ENCODE peak calls at places on chromosomes 7 and 10, in six cellular contexts. B is prostate gland, Z is adrenal gland, F is IMR-90, O is stomach, I is Peyer's patch. L is an unnamed sample.

GRCh38 chr10:3773465-3774017 is 11.5 kb downstream of the KLF6 start:
- DNase-seq in Z (no peak), B (no peak), F (peak), I (no peak), O (no peak), L (no peak)

GRCh38 chr10:9670911-9671310 is 1346.8 kb upstream of the CELF2 start:
- DNase-seq in I (no peak), Z (no peak), B (no peak), F (no peak), O (no peak), L (no peak)

GRCh38 chr7:93569189-93569588 is 5.3 kb downstream of the CALCR start:
- DNase-seq in I (no peak), Z (no peak), F (no peak), O (no peak), B (no peak), L (no peak)

GRCh38 chr10:124521429-124521871 is 59.8 kb downstream of the LHPP start:
- DNase-seq in I (no peak), O (no peak), F (no peak), B (no peak), Z (peak), L (no peak)

GRCh38 chr7:116652793-116653192 is 19.2 kb upstream of the MET start:
- DNase-seq in F (peak), O (no peak), B (no peak), I (no peak), Z (no peak), L (no peak)

GRCh38 chr7:132435016-132435990 is 141.0 kb downstream of the PLXNA4 start:
- DNase-seq in I (no peak), Z (no peak), B (no peak), F (no peak), O (no peak), L (no peak)

GRCh38 chr7:48035967-48036478 is 680 bp downstream of the C7orf57 start:
- DNase-seq in I (no peak), B (no peak), F (peak), O (no peak), Z (peak), L (no peak)

GRCh38 chr7:75727881-75728592 is 10.7 kb downstream of the HIP1 start:
- DNase-seq in Z (no peak), F (peak), B (peak), I (peak), O (peak), L (no peak)

GRCh38 chr10:844552-844951 is 87.0 kb downstream of the LARP4B start:
- DNase-seq in F (peak), O (no peak), Z (no peak), B (no peak), I (no peak), L (no peak)

GRCh38 chr7:33632840-33633239 is 272.5 kb upstream of the BMPER start:
- DNase-seq in Z (no peak), I (no peak), F (no peak), B (no peak), O (no peak), L (no peak)

GRCh38 chr7:105559926-105560325 is 21.4 kb downstream of the EFCAB10 start:
- DNase-seq in F (no peak), Z (no peak), B (no peak), I (no peak), O (no peak), L (no peak)

GRCh38 chr7:130114776-130115175 is 44.4 kb downstream of the KLHDC10 start:
- DNase-seq in F (no peak), O (no peak), B (no peak), I (no peak), Z (no peak), L (no peak)

GRCh38 chr10:118238573-118239240 is 103.4 kb downstream of the FAM204A start:
- DNase-seq in B (no peak), Z (no peak), I (no peak), F (peak), O (no peak), L (no peak)

GRCh38 chr10:23367896-23368685 is 23.5 kb upstream of the C10orf67 start:
- DNase-seq in F (no peak), I (no peak), O (no peak), B (no peak), Z (no peak), L (no peak)

GRCh38 chr7:54109501-54109900 is 432.7 kb upstream of the VSTM2A start:
- DNase-seq in I (no peak), Z (no peak), B (no peak), F (no peak), O (no peak), L (no peak)

GRCh38 chr7:108824840-108825540 is 255.3 kb downstream of the DNAJB9 start:
- DNase-seq in O (no peak), I (no peak), Z (no peak), B (no peak), F (peak), L (no peak)

GRCh38 chr10:117432866-117433265 is 57.6 kb upstream of the PDZD8 start:
- DNase-seq in I (no peak), O (no peak), Z (no peak), F (no peak), B (no peak), L (peak)

GRCh38 chr7:96823274-96823673 is 113.6 kb upstream of the SEM1 start:
- DNase-seq in B (no peak), Z (no peak), O (no peak), F (peak), I (no peak), L (no peak)

GRCh38 chr10:102268333-102268999 is 23.1 kb downstream of the GBF1 start:
- DNase-seq in B (no peak), I (no peak), O (no peak), F (peak), Z (no peak), L (no peak)

GRCh38 chr7:45890902-45891461 is 2.7 kb downstream of the IGFBP1 start:
- DNase-seq in F (peak), Z (no peak), B (no peak), I (no peak), O (no peak), L (no peak)

GRCh38 chr7:134648456-134648855 is 1.8 kb downstream of the BPGM start:
- DNase-seq in Z (no peak), F (no peak), B (no peak), I (no peak), O (no peak), L (no peak)

GRCh38 chr10:74589226-74589673 is 237.2 kb upstream of the KAT6B start:
- DNase-seq in I (peak), F (peak), B (peak), O (peak), Z (peak), L (peak)

GRCh38 chr7:157622000-157622399 is 285.2 kb downstream of the DNAJB6 start:
- DNase-seq in Z (no peak), I (no peak), B (no peak), F (no peak), O (no peak), L (no peak)

GRCh38 chr10:95908450-95908849 is 675 bp downstream of the CC2D2B start:
- DNase-seq in O (no peak), F (no peak), B (no peak), Z (no peak), I (no peak), L (no peak)

GRCh38 chr10:95906675-95907453 is 911 bp upstream of the CC2D2B start:
- DNase-seq in O (peak), B (peak), Z (peak), I (peak), F (peak), L (peak)

GRCh38 chr10:95909591-95909990 is 1.8 kb downstream of the CC2D2B start:
- DNase-seq in Z (no peak), I (no peak), B (no peak), O (no peak), F (no peak), L (no peak)

DNA sequence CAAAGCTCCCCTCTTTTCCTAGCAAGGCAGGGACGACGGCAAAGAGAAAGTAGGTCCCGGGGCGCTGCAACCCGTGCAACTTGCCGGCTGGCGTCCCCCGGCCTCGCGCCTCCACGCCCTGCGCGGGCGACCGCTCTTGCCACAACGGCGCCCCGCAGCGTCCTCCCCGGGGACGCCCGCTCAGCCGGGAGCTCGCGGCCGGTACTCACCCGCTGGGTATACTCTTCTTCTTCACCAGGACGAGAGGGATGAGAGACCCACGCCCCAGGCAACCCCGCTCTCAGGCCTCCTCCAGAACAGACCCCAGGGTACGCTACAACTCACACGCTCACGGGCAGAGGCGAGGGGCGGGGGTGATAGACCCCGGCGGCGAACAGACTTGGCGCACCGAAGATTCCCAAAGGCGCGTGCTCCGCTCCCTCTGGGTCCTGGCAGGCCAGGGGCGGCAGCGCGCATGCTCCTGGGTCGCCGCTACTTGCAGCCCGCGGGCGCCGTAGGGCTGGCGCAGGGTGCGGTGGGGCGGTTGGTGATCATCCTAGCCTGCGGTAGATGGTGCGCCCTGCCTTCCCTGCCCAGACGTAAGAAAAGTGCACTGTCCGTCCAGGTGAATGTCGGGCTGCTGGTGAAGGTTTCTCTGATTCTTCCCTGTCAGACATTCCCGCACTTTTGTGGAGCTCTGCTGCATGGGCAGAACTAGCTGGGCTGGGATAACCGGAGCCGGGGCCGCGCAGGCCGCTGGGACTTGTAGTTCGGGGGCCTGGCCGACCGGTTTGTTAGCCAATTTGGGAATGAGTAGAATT is at the start of gene CC2D2B:
- DNase-seq in B (peak), Z (peak), I (peak), F (peak), O (peak), L (peak)
- TF ChIP-seq POLR2A in B (peak), Z (no peak), I (no peak), F (no peak), O (no peak), L (peak)

DNA sequence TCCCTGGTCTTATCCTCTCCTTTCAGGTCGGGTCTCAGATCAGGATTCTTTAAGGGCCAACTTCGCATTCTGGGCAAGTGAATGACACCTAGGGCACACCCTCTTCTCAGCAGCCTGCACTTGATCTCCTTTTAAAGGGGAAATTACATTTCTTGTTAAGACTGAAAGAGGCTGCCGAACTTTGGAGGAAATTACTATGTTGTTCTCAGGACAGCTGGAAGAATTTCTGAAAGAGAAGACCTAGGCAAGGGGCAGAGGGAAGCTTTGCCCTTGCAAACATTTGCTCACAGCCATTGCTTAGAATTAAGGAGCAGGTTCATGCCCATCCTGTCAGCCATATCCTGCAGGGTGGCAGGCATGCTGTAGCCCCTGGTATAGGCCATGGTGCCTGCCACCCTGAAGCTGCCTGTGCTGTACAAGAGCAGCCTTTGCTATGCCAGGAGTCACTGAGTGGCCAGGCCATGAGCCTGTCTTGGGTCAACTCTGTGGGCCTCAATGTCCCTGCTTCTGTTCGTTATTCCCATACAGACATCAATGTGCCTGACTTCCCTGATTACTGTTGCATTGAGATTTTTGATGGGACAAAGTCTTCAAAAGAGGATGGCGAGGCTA is at the start of gene SVOPL:
- DNase-seq in Z (no peak), F (no peak), I (no peak), O (no peak), B (no peak), L (no peak)
- TF ChIP-seq POLR2A in Z (no peak), F (no peak), I (no peak), O (no peak), B (no peak), L (no peak)

GRCh38 chr7:38177621-38178003 is 433 bp upstream of the STARD3NL start:
- DNase-seq in O (no peak), B (no peak), Z (no peak), F (no peak), I (no peak), L (no peak)
- TF ChIP-seq POLR2A in O (no peak), B (no peak), Z (no peak), F (no peak), I (peak), L (no peak)

GRCh38 chr7:151460474-151460855 is 20.5 kb upstream of the CRYGN start:
- DNase-seq in I (peak), Z (no peak), O (no peak), F (no peak), B (no peak), L (no peak)
- TF ChIP-seq POLR2A in I (no peak), Z (no peak), O (no peak), F (no peak), B (no peak), L (no peak)